ENCODE peak calls at places on chromosome 15, in five cellular contexts. X is neural progenitor cell; E is tibial artery; W is SJSA1; Q is CD8-positive, alpha-beta memory T cell. C is an unnamed sample. For H3K4me1, the result is how much of the 10 kb centered on the place peaks cover.

GRCh38 chr15:51203797-51204196 is 109.1 kb upstream of the TNFAIP8L3 start:
- DNase-seq in X (no peak), E (no peak), W (no peak), Q (no peak), C (no peak)

GRCh38 chr15:52498700-52499099 is 30.0 kb downstream of the MYO5A start:
- DNase-seq in X (no peak), E (no peak), W (no peak), Q (no peak), C (no peak)

GRCh38 chr15:62125763-62126162 is 39.3 kb downstream of the C2CD4B start:
- DNase-seq in X (no peak), E (no peak), W (peak), Q (no peak), C (no peak)

GRCh38 chr15:51697150-51697549 is 15.8 kb downstream of the SCG3 start:
- DNase-seq in X (no peak), E (no peak), W (no peak), Q (no peak), C (no peak)

GRCh38 chr15:90402230-90402629 is 14.2 kb downstream of the IQGAP1 start:
- DNase-seq in X (no peak), E (peak), W (peak), Q (no peak), C (peak)

GRCh38 chr15:38895326-38896282 is 331.0 kb upstream of the RASGRP1 start:
- DNase-seq in X (no peak), E (no peak), W (peak), Q (no peak), C (no peak)

GRCh38 chr15:45338417-45338816 is 39.9 kb downstream of the GATM start:
- DNase-seq in X (no peak), E (no peak), W (no peak), Q (no peak), C (no peak)

GRCh38 chr15:35194296-35194695 is 109.2 kb upstream of the NANOGP8 start:
- DNase-seq in X (no peak), E (no peak), W (no peak), Q (no peak), C (no peak)

GRCh38 chr15:66097151-66098018 is 156.2 kb downstream of the MEGF11 start:
- DNase-seq in X (no peak), E (no peak), W (no peak), Q (no peak), C (no peak)

GRCh38 chr15:34583399-34584320 is at the start of gene GOLGA8B:
- DNase-seq in X (peak), E (no peak), W (peak), Q (peak), C (peak)

GRCh38 chr15:86915811-86916331 is 836.2 kb downstream of the AGBL1 start:
- DNase-seq in X (peak), E (no peak), W (peak), Q (no peak), C (peak)

GRCh38 chr15:68372291-68372811 is 59.6 kb downstream of the ITGA11 start:
- DNase-seq in X (peak), E (peak), W (peak), Q (no peak), C (no peak)

GRCh38 chr15:74196175-74196574 is 6.4 kb downstream of the STRA6 start:
- DNase-seq in X (no peak), E (peak), W (peak), Q (no peak), C (no peak)

GRCh38 chr15:60830479-60830878 is 351.5 kb upstream of the ICE2 start:
- DNase-seq in X (no peak), E (no peak), W (no peak), Q (no peak), C (no peak)

GRCh38 chr15:63502843-63503738 is 1.3 kb upstream of the USP3 start:
- DNase-seq in X (peak), E (peak), W (peak), Q (peak), C (peak)

GRCh38 chr15:52146776-52147175 is 34.2 kb upstream of the BCL2L10 start:
- DNase-seq in X (no peak), E (no peak), W (no peak), Q (no peak), C (no peak)

GRCh38 chr15:99433757-99434211 is 132.0 kb upstream of the MEF2A start:
- DNase-seq in X (no peak), E (peak), W (no peak), Q (no peak), C (no peak)

GRCh38 chr15:43207024-43207423 is 13.8 kb downstream of the EPB42 start:
- DNase-seq in X (no peak), E (no peak), W (no peak), Q (no peak), C (no peak)

GRCh38 chr15:69730281-69731235 is 277.9 kb downstream of the RPLP1 start:
- DNase-seq in X (no peak), E (no peak), W (peak), Q (no peak), C (no peak)

GRCh38 chr15:99749386-99749785 is 16.1 kb upstream of the LYSMD4 start:
- DNase-seq in X (no peak), E (no peak), W (no peak), Q (no peak), C (no peak)

GRCh38 chr15:85581495-85581894 is 201.1 kb downstream of the AKAP13 start:
- DNase-seq in X (no peak), E (peak), W (no peak), Q (peak), C (peak)

GRCh38 chr15:55357774-55358173 is 38.8 kb downstream of the PIGB start:
- DNase-seq in X (no peak), E (no peak), W (no peak), Q (no peak), C (no peak)

DNA sequence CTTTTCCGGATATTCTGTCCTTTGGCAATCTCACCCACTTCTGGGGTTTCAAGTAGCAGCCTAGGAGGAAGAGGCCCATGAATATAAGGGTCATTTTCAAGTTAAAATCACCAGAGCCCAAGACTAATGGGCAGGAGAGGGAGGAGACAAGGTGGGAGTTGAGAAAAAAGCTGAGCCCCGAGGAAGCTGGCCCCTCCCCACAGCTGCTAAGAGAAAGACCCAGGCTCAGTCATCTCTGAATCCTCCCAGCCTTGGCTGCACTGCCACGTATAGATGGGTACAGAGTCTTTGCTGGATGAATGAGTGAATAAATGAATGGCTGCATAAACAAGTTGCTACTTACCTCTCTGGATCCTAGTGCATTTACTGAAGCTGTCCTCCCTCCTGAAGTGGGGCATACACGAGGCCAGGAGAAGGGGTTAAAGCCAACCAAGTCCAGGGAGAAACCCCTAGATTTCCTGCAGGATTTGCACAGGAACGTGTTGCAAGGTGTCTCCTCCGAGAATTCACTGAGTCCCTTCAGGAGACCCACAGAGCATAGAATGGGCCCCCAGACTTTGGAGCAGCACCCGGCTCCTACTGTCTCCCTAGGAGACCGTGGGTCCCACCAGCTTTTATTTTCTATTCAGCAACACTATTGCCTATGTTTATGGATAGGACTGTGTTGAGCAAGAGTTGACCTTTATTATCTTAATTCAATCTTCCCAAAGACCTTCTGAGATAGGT is 100.8 kb upstream of the LIPC start:
- DNase-seq in X (no peak), E (no peak), W (no peak), Q (no peak), C (no peak)
- H3K4me1 ChIP-seq in X (under half), E (under half), W (under half), Q (under half), C (under half)

GRCh38 chr15:96165775-96166174 is 164.7 kb upstream of the NR2F2 start:
- DNase-seq in X (no peak), E (no peak), W (no peak), Q (no peak), C (no peak)

GRCh38 chr15:96171842-96172241 is 158.7 kb upstream of the NR2F2 start:
- DNase-seq in X (peak), E (no peak), W (peak), Q (no peak), C (no peak)

GRCh38 chr15:96166223-96167200 is 164.0 kb upstream of the NR2F2 start:
- DNase-seq in X (peak), E (no peak), W (no peak), Q (no peak), C (no peak)

GRCh38 chr15:96171271-96171739 is 159.2 kb upstream of the NR2F2 start:
- DNase-seq in X (peak), E (no peak), W (no peak), Q (no peak), C (no peak)

DNA sequence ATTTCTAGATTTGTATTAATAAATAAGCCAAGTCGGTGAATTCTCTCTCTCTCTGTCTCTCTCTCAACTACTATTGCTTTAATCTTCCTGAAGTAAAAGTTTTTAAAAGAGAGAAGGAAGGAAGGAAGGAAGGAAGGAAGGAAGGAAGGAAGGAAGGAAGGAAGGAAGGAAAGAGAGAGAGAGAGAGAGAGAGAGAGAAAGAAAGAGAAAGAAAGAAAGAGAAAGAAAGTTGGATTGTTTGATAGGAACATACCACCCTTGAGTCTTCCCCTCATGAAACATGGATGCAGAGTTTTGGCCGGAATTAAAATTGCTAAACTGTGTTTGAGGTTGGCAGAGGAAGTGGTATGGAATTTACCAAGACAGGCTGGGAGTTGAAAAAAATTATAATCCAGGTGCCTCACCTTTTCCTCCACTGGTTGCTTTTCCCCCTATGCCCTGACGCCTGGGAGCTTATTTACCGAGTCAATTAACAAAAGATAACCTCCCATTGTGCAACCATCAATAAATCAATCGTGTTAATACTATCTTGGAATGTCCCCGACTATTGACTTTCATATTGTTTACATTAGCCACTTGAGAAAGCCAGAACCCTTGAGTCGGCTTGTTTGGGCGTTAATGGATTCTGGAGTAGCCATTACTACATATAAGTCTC is 159.8 kb upstream of the NR2F2 start:
- DNase-seq in X (no peak), E (no peak), W (no peak), Q (no peak), C (no peak)
- H3K4me1 ChIP-seq in X (under half), E (under half), W (under half), Q (under half), C (under half)

GRCh38 chr15:77821188-77821958 is 188.7 kb upstream of the LINGO1 start:
- DNase-seq in X (peak), E (no peak), W (peak), Q (no peak), C (peak)

GRCh38 chr15:77817434-77817833 is 184.7 kb upstream of the LINGO1 start:
- DNase-seq in X (peak), E (no peak), W (no peak), Q (no peak), C (no peak)

GRCh38 chr15:77819841-77820728 is 187.4 kb upstream of the LINGO1 start:
- DNase-seq in X (peak), E (no peak), W (no peak), Q (no peak), C (no peak)

GRCh38 chr15:77818484-77819270 is 186.0 kb upstream of the LINGO1 start:
- DNase-seq in X (peak), E (no peak), W (no peak), Q (no peak), C (no peak)

DNA sequence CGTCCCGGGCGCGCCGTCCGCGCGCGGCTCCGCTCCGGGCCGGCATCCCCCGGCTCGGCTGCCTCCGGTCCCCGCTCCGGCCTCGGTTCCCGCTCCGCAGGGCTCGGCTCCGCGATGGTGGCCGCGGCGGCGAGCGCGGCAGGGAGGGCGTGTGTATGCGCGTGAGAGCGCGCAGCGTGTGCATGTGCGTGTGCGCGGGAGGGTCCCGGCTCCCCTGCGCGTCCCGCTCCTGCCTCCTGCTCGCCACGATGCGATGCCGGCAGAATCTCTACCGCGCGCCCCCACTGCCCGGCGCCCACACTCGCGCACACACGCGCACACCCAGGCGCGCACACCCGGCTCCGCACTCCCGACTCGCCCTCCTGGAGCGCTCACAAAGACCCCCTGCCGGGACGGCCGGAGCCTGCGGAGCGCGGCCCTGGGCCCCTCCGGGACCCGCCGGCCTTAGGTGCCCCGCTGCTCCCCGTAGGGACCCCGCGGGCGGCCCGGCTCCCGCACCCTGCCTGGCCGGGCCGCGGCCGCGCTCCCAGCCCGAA is 186.6 kb upstream of the LINGO1 start:
- DNase-seq in X (peak), E (no peak), W (no peak), Q (no peak), C (no peak)
- H3K4me1 ChIP-seq in X (under half), E (under half), W (under half), Q (under half), C (under half)

GRCh38 chr15:67142142-67143092 is 77.0 kb downstream of the SMAD3 start:
- DNase-seq in X (no peak), E (no peak), W (peak), Q (no peak), C (no peak)

GRCh38 chr15:67137319-67137718 is 71.9 kb downstream of the SMAD3 start:
- DNase-seq in X (no peak), E (no peak), W (no peak), Q (no peak), C (no peak)

GRCh38 chr15:67138946-67139855 is 73.8 kb downstream of the SMAD3 start:
- DNase-seq in X (no peak), E (no peak), W (no peak), Q (no peak), C (no peak)

GRCh38 chr15:67137951-67138935 is 72.8 kb downstream of the SMAD3 start:
- DNase-seq in X (peak), E (no peak), W (no peak), Q (no peak), C (no peak)

DNA sequence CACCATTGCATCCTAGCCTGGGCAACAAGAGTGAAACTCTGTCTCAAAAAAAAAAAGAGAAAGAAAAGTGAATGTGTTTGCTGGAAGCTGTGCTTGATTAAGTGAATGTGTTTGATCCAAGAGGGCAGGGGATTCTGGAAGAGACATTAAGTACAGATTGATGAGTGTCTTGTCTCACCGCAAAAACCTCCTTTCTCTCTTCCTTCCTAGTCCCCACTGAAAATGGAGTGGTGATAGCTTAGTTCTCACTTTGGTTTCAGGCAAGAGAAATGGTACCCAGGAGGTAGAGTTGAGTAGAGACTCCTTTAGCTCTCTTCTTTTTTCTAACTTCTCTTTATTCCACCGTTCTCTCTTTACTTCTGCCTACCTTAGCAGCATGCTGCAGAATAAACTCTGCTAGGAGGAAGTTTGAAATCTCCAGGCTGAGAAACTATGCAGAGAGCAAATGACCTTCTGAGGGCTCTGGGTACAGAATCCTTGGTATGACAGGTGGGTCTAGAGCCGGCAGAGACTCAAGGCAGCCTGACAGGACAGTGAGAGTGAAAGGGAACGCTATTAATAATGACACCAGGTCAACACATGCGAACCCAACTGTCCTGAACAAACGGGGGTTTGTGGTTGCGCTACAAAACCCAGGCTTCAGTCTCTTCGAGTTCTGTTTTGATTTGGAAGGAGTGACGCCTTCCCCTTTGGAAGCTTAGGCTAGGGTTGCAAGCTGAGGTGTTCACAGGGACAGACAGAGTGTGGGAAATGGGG is 74.9 kb downstream of the SMAD3 start:
- DNase-seq in X (no peak), E (no peak), W (no peak), Q (no peak), C (no peak)
- H3K4me1 ChIP-seq in X (under half), E (under half), W (half or more), Q (half or more), C (under half)

GRCh38 chr15:64532921-64533320 is 72.5 kb downstream of the ZNF609 start:
- DNase-seq in X (no peak), E (no peak), W (no peak), Q (no peak), C (no peak)
- H3K4me1 ChIP-seq in X (under half), E (under half), W (under half), Q (under half), C (under half)

GRCh38 chr15:94965593-94965992 is 734.2 kb downstream of the MCTP2 start:
- DNase-seq in X (no peak), E (no peak), W (no peak), Q (no peak), C (no peak)

GRCh38 chr15:94970096-94970495 is 738.7 kb downstream of the MCTP2 start:
- DNase-seq in X (no peak), E (no peak), W (no peak), Q (no peak), C (no peak)

GRCh38 chr15:94968133-94968532 is 736.8 kb downstream of the MCTP2 start:
- DNase-seq in X (no peak), E (no peak), W (no peak), Q (no peak), C (no peak)

GRCh38 chr15:94972314-94972713 is 741.0 kb downstream of the MCTP2 start:
- DNase-seq in X (peak), E (no peak), W (no peak), Q (no peak), C (no peak)

GRCh38 chr15:94970831-94971230 is 739.5 kb downstream of the MCTP2 start:
- DNase-seq in X (no peak), E (no peak), W (no peak), Q (no peak), C (no peak)
- H3K4me1 ChIP-seq in X (under half), E (under half), W (under half), Q (under half), C (under half)

GRCh38 chr15:89097313-89097712 is 9.1 kb downstream of the ABHD2 start:
- DNase-seq in X (no peak), E (no peak), W (no peak), Q (no peak), C (no peak)
- H3K4me1 ChIP-seq in X (under half), E (half or more), W (half or more), Q (under half), C (under half)

DNA sequence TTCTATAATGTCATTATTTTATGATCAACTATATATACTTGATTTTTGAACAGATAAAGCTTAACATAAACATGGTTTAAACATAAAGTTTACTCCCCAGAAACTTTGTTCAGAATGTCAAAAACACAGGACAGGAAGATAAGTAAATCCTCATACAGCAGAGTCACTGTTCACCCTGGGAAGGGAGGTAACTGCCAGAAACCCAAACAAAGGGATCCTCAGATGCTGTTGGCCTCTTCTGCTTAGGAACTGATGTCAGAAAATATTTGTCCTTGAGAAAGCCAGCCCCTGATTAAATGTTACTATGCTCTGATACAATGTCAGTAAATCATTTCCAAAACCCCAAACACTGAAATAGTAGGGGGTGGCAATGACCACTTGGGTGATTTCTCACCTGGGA is 185.3 kb downstream of the TJP1 start:
- DNase-seq in X (no peak), E (no peak), W (no peak), Q (no peak), C (no peak)
- H3K4me1 ChIP-seq in X (under half), E (under half), W (under half), Q (under half), C (under half)

C was measured in tibial nerve.